ENCODE peak calls at places on chromosome 22, in four cellular contexts. G is K562, S is A549, C is GM12878. K is an unnamed sample.

GRCh38 chr22:47051435-47052175 is 289.2 kb downstream of the TBC1D22A start:
- DNase-seq in C (no peak), S (no peak), G (no peak), K (no peak)

GRCh38 chr22:23035557-23036277 is 34.6 kb upstream of the GNAZ start:
- DNase-seq in S (no peak), C (peak; percentile 13), G (peak; percentile 62), K (no peak)

GRCh38 chr22:19637405-19638281 is 76.7 kb upstream of the SEPTIN5 start:
- DNase-seq in C (no peak), S (no peak), G (no peak), K (no peak)

GRCh38 chr22:35379146-35379993 is 1.5 kb upstream of the HMOX1 start:
- DNase-seq in G (no peak), C (no peak), S (no peak), K (peak; percentile 79)

GRCh38 chr22:43152001-43152354 is 619 bp downstream of the TSPO start:
- DNase-seq in G (no peak), C (no peak), S (no peak), K (no peak)

GRCh38 chr22:48894804-48895250 is 932.8 kb downstream of the BRD1 start:
- DNase-seq in S (no peak), G (no peak), C (no peak), K (no peak)

GRCh38 chr22:49210606-49211005 is 617.1 kb downstream of the BRD1 start:
- DNase-seq in G (no peak), S (no peak), C (no peak), K (no peak)

GRCh38 chr22:42560781-42561180 is 7.0 kb downstream of the SERHL2 start:
- DNase-seq in S (no peak), G (peak; percentile 58), C (no peak), K (peak; percentile 35)

GRCh38 chr22:46390652-46391301 is 55.3 kb downstream of the TRMU start:
- DNase-seq in G (peak; percentile 56), S (no peak), C (no peak), K (peak; percentile 64)

GRCh38 chr22:35377735-35378134 is 3.2 kb upstream of the HMOX1 start:
- DNase-seq in S (no peak), G (no peak), C (no peak), K (no peak)

GRCh38 chr22:48870436-48870835 is 957.2 kb downstream of the BRD1 start:
- DNase-seq in G (no peak), S (no peak), C (no peak), K (no peak)

GRCh38 chr22:23404689-23405365 is 175.3 kb downstream of the IGLL1 start:
- DNase-seq in G (no peak), C (no peak), S (no peak), K (peak; percentile 35)

GRCh38 chr22:37633693-37634504 is 5.6 kb upstream of the SH3BP1 start:
- DNase-seq in G (peak; percentile 78), S (no peak), C (peak; percentile 60), K (peak; percentile 85)

GRCh38 chr22:25759825-25760231 is 17.8 kb downstream of the MYO18B start:
- DNase-seq in C (no peak), G (peak; percentile 30), S (peak; percentile 39), K (peak; percentile 83)

GRCh38 chr22:48828688-48829087 is 999.0 kb downstream of the BRD1 start:
- DNase-seq in G (no peak), C (no peak), S (no peak), K (no peak)

GRCh38 chr22:46866591-46866990 is 104.1 kb downstream of the TBC1D22A start:
- DNase-seq in C (no peak), G (no peak), S (no peak), K (no peak)

GRCh38 chr22:47484960-47485571 is 722.6 kb downstream of the TBC1D22A start:
- DNase-seq in G (no peak), C (no peak), S (no peak), K (no peak)

GRCh38 chr22:38843716-38844660 is at the start of gene NPTXR:
- DNase-seq in C (no peak), G (peak; percentile 78), S (peak; percentile 53), K (peak; percentile 30)

GRCh38 chr22:38713921-38714320 is 8.2 kb downstream of the GTPBP1 start:
- DNase-seq in C (no peak), S (no peak), G (peak; percentile 30), K (no peak)

GRCh38 chr22:49091917-49092545 is 735.6 kb downstream of the BRD1 start:
- DNase-seq in S (no peak), G (no peak), C (no peak), K (no peak)

GRCh38 chr22:43308451-43309235 is 34.5 kb downstream of the SCUBE1 start:
- DNase-seq in C (no peak), S (no peak), G (no peak), K (no peak)

GRCh38 chr22:26592368-26593015 is 2.6 kb upstream of the TPST2 start:
- DNase-seq in C (peak; percentile 72), S (no peak), G (no peak), K (no peak)

GRCh38 chr22:37741312-37741795 is 44.5 kb downstream of the TRIOBP start:
- DNase-seq in S (peak; percentile 35), C (no peak), G (no peak), K (peak; percentile 73)

GRCh38 chr22:22519591-22519990 is 479 bp downstream of the ZNF280A start:
- DNase-seq in S (peak; percentile 18), G (peak; percentile 97), C (no peak), K (peak; percentile 48)

GRCh38 chr22:47376901-47377520 is 614.6 kb downstream of the TBC1D22A start:
- DNase-seq in G (no peak), S (no peak), C (no peak), K (no peak)

GRCh38 chr22:29306830-29307657 is 594 bp downstream of the GAS2L1 start:
- DNase-seq in G (peak; percentile 81), S (peak; percentile 50), C (no peak), K (peak; percentile 39)

GRCh38 chr22:37283393-37283937 is 1.2 kb downstream of the CYTH4 start:
- DNase-seq in G (no peak), S (no peak), C (no peak), K (no peak)

GRCh38 chr22:42676059-42676607 is 26.9 kb upstream of the CYB5R3 start:
- DNase-seq in G (no peak), S (no peak), C (no peak), K (no peak)

GRCh38 chr22:19807914-19808872 is 46.5 kb downstream of the GNB1L start:
- DNase-seq in G (no peak), S (no peak), C (no peak), K (no peak)

GRCh38 chr22:32622004-32622761 is 147.6 kb downstream of the FBXO7 start:
- DNase-seq in G (no peak), S (no peak), C (no peak), K (peak; percentile 89)

GRCh38 chr22:36926309-36926708 is 12.9 kb downstream of the CSF2RB start:
- DNase-seq in C (no peak), S (no peak), G (no peak), K (no peak)

GRCh38 chr22:37060801-37061610 is 9.5 kb downstream of the KCTD17 start:
- DNase-seq in G (no peak), S (no peak), C (no peak), K (no peak)

GRCh38 chr22:23054531-23055257 is 15.6 kb upstream of the GNAZ start:
- DNase-seq in G (no peak), S (no peak), C (peak; percentile 55), K (no peak)

GRCh38 chr22:48896766-48897637 is 930.7 kb downstream of the BRD1 start:
- DNase-seq in G (no peak), S (no peak), C (no peak), K (no peak)

GRCh38 chr22:37137903-37138665 is 11.6 kb downstream of the IL2RB start:
- DNase-seq in C (no peak), S (no peak), G (no peak), K (no peak)

DNA sequence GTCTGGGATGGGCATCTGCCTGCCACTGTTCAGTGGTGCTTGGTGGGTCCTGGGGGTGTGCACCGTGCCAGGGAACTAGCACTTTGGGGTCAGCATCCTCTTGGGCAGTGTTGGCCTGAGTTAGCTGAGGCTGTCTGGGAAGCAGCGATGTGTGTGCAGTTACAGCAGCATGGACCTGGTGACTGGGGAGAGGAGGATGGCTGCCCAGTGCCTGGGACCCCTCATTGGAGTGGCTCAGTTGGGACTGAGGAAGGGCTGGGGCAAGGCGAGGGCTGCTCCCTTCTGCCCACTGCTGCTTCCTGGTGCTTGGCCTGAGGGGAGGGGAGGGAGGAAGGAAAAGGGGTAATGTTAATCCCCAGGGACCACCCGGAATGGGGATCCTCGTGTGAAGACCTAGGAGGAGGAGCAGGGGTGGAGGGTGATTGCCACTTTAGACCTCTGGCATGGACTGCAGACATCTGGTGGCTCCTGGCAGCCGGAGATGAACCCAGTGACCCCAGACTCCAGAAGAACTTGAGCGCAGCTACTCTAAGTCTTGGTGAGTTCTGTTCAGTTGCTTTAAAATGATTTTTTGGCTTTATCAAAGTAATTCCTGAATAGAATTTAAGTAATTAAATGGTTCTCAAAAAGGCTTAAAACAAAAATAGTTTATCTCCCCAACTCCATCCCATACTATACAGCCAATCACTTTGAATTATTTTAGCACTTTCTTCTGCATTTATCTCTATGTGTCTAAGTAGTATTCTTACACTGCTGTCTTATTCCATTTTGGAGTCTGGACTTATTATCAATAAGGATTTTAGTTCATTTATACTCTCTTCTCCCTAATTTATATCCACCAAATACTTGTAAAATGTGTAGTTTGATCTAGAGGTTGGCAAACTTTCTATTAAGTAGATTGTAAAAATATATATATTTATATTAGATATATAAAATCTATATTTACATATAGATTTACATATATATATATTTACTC is 15.4 kb upstream of the TMEM191C start:
- DNase-seq in S (no peak), G (no peak), C (no peak), K (no peak)
- TF ChIP-seq POLR2AphosphoS2 in S (no peak), G (peak; percentile 48), C (no peak), K (no peak)

GRCh38 chr22:31561238-31561887 is 65.0 kb downstream of the SFI1 start:
- DNase-seq in S (peak; percentile 59), C (no peak), G (peak; percentile 73), K (peak; percentile 81)

GRCh38 chr22:31561970-31562369 is 65.6 kb downstream of the SFI1 start:
- DNase-seq in C (no peak), G (no peak), S (no peak), K (no peak)

GRCh38 chr22:31550871-31551370 is 54.6 kb downstream of the SFI1 start:
- DNase-seq in C (no peak), G (no peak), S (no peak), K (no peak)

GRCh38 chr22:31556627-31557203 is 60.4 kb downstream of the SFI1 start:
- DNase-seq in G (peak; percentile 31), S (peak; percentile 18), C (no peak), K (peak; percentile 45)
- TF ChIP-seq CEBPB in G (no peak), S (no peak), C (no peak), K (no peak)

GRCh38 chr22:18108187-18108586 is 2.4 kb upstream of the TUBA8 start:
- DNase-seq in C (no peak), G (no peak), S (no peak), K (no peak)

GRCh38 chr22:18101536-18101935 is 9.1 kb upstream of the TUBA8 start:
- DNase-seq in S (no peak), C (no peak), G (no peak), K (no peak)

GRCh38 chr22:18103527-18104269 is 6.9 kb upstream of the TUBA8 start:
- DNase-seq in C (peak; percentile 65), G (no peak), S (no peak), K (no peak)

GRCh38 chr22:18100781-18101180 is 9.8 kb upstream of the TUBA8 start:
- DNase-seq in S (no peak), G (no peak), C (no peak), K (no peak)

GRCh38 chr22:18104566-18104965 is 6.0 kb upstream of the TUBA8 start:
- DNase-seq in S (no peak), G (no peak), C (no peak), K (no peak)
- TF ChIP-seq JUNB in S (no peak), G (no peak), C (no peak), K (no peak)

GRCh38 chr22:40123387-40123786 is 54.3 kb upstream of the TNRC6B start:
- DNase-seq in G (peak; percentile 36), S (no peak), C (no peak), K (no peak)

GRCh38 chr22:40128989-40129388 is 48.7 kb upstream of the TNRC6B start:
- DNase-seq in S (no peak), G (no peak), C (no peak), K (no peak)
- TF ChIP-seq POLR2AphosphoS2 in S (no peak), G (no peak), C (no peak), K (no peak)

K was measured in HepG2.